ENCODE peak calls at places on chromosomes 12 and 14, in nine cellular contexts. T, B, D, G, V, U, F, H and I are unnamed samples.
A peak's percentile ranks its signal among the peaks of the same experiment; 100 is the strongest.

GRCh38 chr14:36942522-36943245 is 229.7 kb downstream of the SLC25A21 start:
- DNase-seq in F (peak; percentile 5), U (no peak), G (peak; percentile 2), H (no peak), B (no peak), T (no peak), D (no peak), V (no peak), I (no peak)

GRCh38 chr14:77140937-77141591 is 527 bp downstream of the ZDHHC22 start:
- DNase-seq in T (no peak), F (peak; percentile 40), U (no peak), B (peak; percentile 66), H (no peak), D (no peak), V (no peak), G (no peak), I (peak; percentile 62)

GRCh38 chr14:66998013-66998412 is 191.2 kb upstream of the GARIN2 start:
- DNase-seq in V (no peak), D (no peak), U (no peak), B (no peak), G (no peak), H (no peak), F (no peak), T (no peak), I (no peak)

GRCh38 chr14:60311417-60311816 is 62.4 kb downstream of the PPM1A start:
- DNase-seq in F (peak; percentile 52), U (no peak), G (peak; percentile 64), T (no peak), H (no peak), D (no peak), V (no peak), B (no peak), I (no peak)

GRCh38 chr12:52193991-52194390 is 2.2 kb upstream of the KRT80 start:
- DNase-seq in T (peak; percentile 68), V (no peak), U (peak; percentile 61), G (peak; percentile 41), B (no peak), H (no peak), F (no peak), D (no peak), I (no peak)

GRCh38 chr12:128823216-128823915 is 392 bp downstream of the SLC15A4 start:
- DNase-seq in H (no peak), F (no peak), U (peak; percentile 41), D (no peak), V (no peak), T (peak; percentile 37), G (no peak), B (peak; percentile 62), I (peak; percentile 43)

GRCh38 chr12:107027304-107028053 is 40.5 kb upstream of the MTERF2 start:
- DNase-seq in F (peak; percentile 97), G (peak; percentile 90), D (no peak), U (peak; percentile 61), T (peak; percentile 99), B (peak; percentile 34), H (no peak), V (no peak), I (no peak)

GRCh38 chr14:103140316-103141109 is 17.3 kb downstream of the TNFAIP2 start:
- DNase-seq in D (peak; percentile 82), V (no peak), U (no peak), F (no peak), B (no peak), H (no peak), G (no peak), T (peak; percentile 75), I (peak; percentile 86)

GRCh38 chr14:67221248-67221981 is 19.8 kb upstream of the PALS1 start:
- DNase-seq in D (no peak), T (peak; percentile 97), V (no peak), H (no peak), U (no peak), G (peak; percentile 53), B (no peak), F (peak; percentile 79), I (no peak)

GRCh38 chr12:123990512-123990911 is 17.5 kb downstream of the ZNF664 start:
- DNase-seq in B (no peak), F (no peak), H (peak; percentile 28), U (peak; percentile 25), D (no peak), T (no peak), V (no peak), G (peak; percentile 84), I (no peak)

GRCh38 chr12:57280234-57281062 is 29.5 kb upstream of the STAC3 start:
- DNase-seq in U (peak; percentile 48), H (no peak), F (peak; percentile 91), G (peak; percentile 93), V (no peak), D (peak; percentile 85), T (peak; percentile 82), B (peak; percentile 61), I (peak; percentile 83)

GRCh38 chr14:52068741-52069616 is at the start of gene NID2:
- DNase-seq in G (peak; percentile 97), V (peak; percentile 83), U (peak; percentile 86), T (no peak), H (peak; percentile 93), F (peak; percentile 95), B (peak; percentile 41), D (peak; percentile 39), I (peak; percentile 69)

GRCh38 chr12:56128669-56129209 is 672 bp downstream of the ESYT1 start:
- DNase-seq in V (no peak), H (peak; percentile 38), U (no peak), T (peak; percentile 13), D (peak; percentile 25), B (no peak), G (peak; percentile 31), F (no peak), I (no peak)

GRCh38 chr14:62162998-62163589 is 400.9 kb downstream of the SNAPC1 start:
- DNase-seq in F (peak; percentile 53), T (peak; percentile 47), B (peak; percentile 48), U (peak; percentile 16), H (no peak), D (peak; percentile 39), V (no peak), G (peak; percentile 65), I (peak; percentile 43)

GRCh38 chr14:69880851-69881250 is 1.6 kb downstream of the SMOC1 start:
- DNase-seq in H (no peak), G (no peak), F (no peak), V (no peak), U (no peak), T (no peak), B (no peak), D (no peak), I (no peak)

GRCh38 chr14:59926534-59926933 is 6.6 kb downstream of the LRRC9 start:
- DNase-seq in G (no peak), T (no peak), U (no peak), V (no peak), F (no peak), D (no peak), B (no peak), H (no peak), I (no peak)

GRCh38 chr12:2613674-2614073 is 181.1 kb upstream of the FKBP4 start:
- DNase-seq in T (no peak), D (no peak), V (no peak), B (no peak), H (no peak), F (peak; percentile 97), U (no peak), G (peak; percentile 98), I (no peak)

GRCh38 chr12:98587084-98587483 is 6.4 kb upstream of the SLC25A3 start:
- DNase-seq in F (no peak), B (no peak), G (no peak), U (no peak), H (no peak), T (no peak), V (no peak), D (no peak), I (no peak)

GRCh38 chr14:105374389-105374788 is 23.9 kb upstream of the TEX22 start:
- DNase-seq in D (no peak), F (no peak), B (no peak), U (no peak), H (no peak), T (no peak), G (no peak), V (no peak), I (no peak)

GRCh38 chr12:68406134-68406576 is 74.0 kb upstream of the MDM1 start:
- DNase-seq in F (peak; percentile 84), V (peak; percentile 85), D (no peak), H (peak; percentile 94), T (peak; percentile 56), G (peak; percentile 94), U (peak; percentile 94), B (peak; percentile 41), I (no peak)
- TF ChIP-seq CTCF in F (peak; percentile 64), V (peak; percentile 24), D (no peak), H (peak; percentile 46), T (peak; percentile 41), G (peak; percentile 72), U (peak; percentile 51), B (no peak), I (no peak)

GRCh38 chr14:24392327-24393098 is 6.3 kb upstream of the NYNRIN start:
- DNase-seq in U (no peak), B (peak; percentile 37), G (peak; percentile 57), T (peak; percentile 90), D (no peak), F (peak; percentile 65), V (no peak), H (no peak), I (no peak)
- TF ChIP-seq CTCF in U (no peak), B (no peak), G (peak; percentile 22), T (peak; percentile 51), D (no peak), F (peak; percentile 33), V (no peak), H (no peak), I (no peak)

GRCh38 chr12:3964404-3964803 is 91.2 kb upstream of the PARP11 start:
- DNase-seq in U (no peak), D (peak; percentile 44), F (no peak), H (no peak), G (no peak), V (no peak), T (no peak), B (peak; percentile 61), I (peak; percentile 50)
- TF ChIP-seq CTCF in U (peak; percentile 30), D (peak; percentile 63), F (no peak), H (peak; percentile 24), G (peak; percentile 10), V (no peak), T (no peak), B (peak; percentile 51), I (peak; percentile 37)

DNA sequence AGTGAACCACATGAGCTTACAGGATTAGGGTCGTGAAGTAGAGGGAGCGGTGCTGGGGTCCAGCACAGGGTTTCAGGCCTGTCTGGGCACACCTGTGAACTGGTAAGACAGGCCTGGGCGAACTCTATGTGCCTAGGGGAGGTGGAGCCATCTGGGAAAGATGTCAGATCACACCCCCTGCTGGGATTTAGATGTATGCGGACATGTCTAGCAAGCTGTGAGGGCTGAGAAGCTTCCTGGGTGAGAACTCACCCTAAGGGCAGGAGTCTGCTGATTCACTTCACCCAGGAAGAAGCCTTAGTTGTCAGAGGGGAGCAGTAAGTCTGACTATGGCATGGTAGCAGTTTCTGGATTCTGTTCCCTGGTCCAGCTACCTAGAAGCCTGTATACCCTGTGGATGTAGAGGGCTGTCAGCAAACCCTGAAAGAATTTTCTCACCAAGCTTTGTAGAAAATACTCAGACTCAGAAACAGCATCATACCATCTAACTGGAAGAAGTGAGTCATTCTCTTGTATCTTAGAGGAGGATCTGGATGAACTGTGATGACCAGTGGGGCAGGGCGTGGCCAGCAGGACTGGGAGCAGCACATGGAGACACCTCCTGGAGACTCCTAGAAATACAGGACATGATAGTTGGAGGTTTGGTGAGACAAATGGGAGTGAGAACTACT is 11.2 kb upstream of the PYGL start:
- DNase-seq in T (peak; percentile 97), G (peak; percentile 93), H (no peak), V (peak; percentile 31), F (peak; percentile 90), U (peak; percentile 22), D (peak; percentile 33), B (peak; percentile 87), I (peak; percentile 44)
- TF ChIP-seq CTCF in T (peak; percentile 60), G (peak; percentile 65), H (peak; percentile 9), V (no peak), F (peak; percentile 49), U (no peak), D (no peak), B (peak; percentile 67), I (no peak)